ENCODE peak calls at places on chromosomes 2 and 18, in eight cellular contexts. L is A549, T is upper lobe of right lung, X is pancreas, Z is heart right ventricle, U is dorsolateral prefrontal cortex, A is prostate gland, N is A673. S is an unnamed sample.

GRCh38 chr2:118095610-118096009 is 7.3 kb downstream of the INSIG2 start:
- DNase-seq in L (no peak), T (no peak), X (no peak), Z (no peak), U (no peak), A (no peak), N (no peak), S (no peak)

GRCh38 chr2:144707927-144708326 is 188.0 kb upstream of the ZEB2 start:
- DNase-seq in L (no peak), T (no peak), X (no peak), Z (no peak), U (no peak), A (no peak), N (no peak), S (no peak)

GRCh38 chr2:217966399-217967068 is 36.3 kb downstream of the TNS1 start:
- DNase-seq in L (no peak), T (peak), X (peak), Z (no peak), U (no peak), A (no peak), N (no peak), S (no peak)

GRCh38 chr2:220157312-220157711 is 529.9 kb downstream of the SLC4A3 start:
- DNase-seq in L (no peak), T (no peak), X (no peak), Z (no peak), U (no peak), A (no peak), N (no peak), S (no peak)

GRCh38 chr2:134792147-134792546 is 46.3 kb upstream of the ACMSD start:
- DNase-seq in L (no peak), T (no peak), X (no peak), Z (no peak), U (no peak), A (no peak), N (no peak), S (no peak)

GRCh38 chr2:88638743-88639142 is 11.5 kb upstream of the EIF2AK3 start:
- DNase-seq in L (no peak), T (no peak), X (no peak), Z (no peak), U (no peak), A (no peak), N (peak), S (no peak)

GRCh38 chr2:119157850-119158511 is 570 bp downstream of the C1QL2 start:
- DNase-seq in L (no peak), T (no peak), X (no peak), Z (no peak), U (no peak), A (no peak), N (no peak), S (no peak)

GRCh38 chr2:235394278-235394828 is 99.5 kb upstream of the AGAP1 start:
- DNase-seq in L (peak), T (no peak), X (no peak), Z (no peak), U (no peak), A (no peak), N (no peak), S (peak)

GRCh38 chr2:216596986-216597509 is 36.2 kb upstream of the IGFBP2 start:
- DNase-seq in L (no peak), T (no peak), X (no peak), Z (no peak), U (no peak), A (no peak), N (peak), S (no peak)

GRCh38 chr2:217223222-217223930 is 363.5 kb upstream of the TNP1 start:
- DNase-seq in L (no peak), T (no peak), X (no peak), Z (peak), U (no peak), A (no peak), N (peak), S (peak)

GRCh38 chr2:229728360-229728759 is 14.0 kb upstream of the DNER start:
- DNase-seq in L (no peak), T (no peak), X (no peak), Z (no peak), U (no peak), A (no peak), N (no peak), S (no peak)

GRCh38 chr2:223549215-223549614 is 52.9 kb downstream of the SCG2 start:
- DNase-seq in L (peak), T (no peak), X (no peak), Z (no peak), U (no peak), A (no peak), N (peak), S (peak)

GRCh38 chr2:223465793-223466192 is 136.4 kb downstream of the SCG2 start:
- DNase-seq in L (peak), T (peak), X (no peak), Z (peak), U (no peak), A (peak), N (peak), S (peak)

GRCh38 chr2:143903172-143903856 is 616.6 kb downstream of the ZEB2 start:
- DNase-seq in L (no peak), T (no peak), X (no peak), Z (no peak), U (no peak), A (no peak), N (no peak), S (no peak)

GRCh38 chr2:70999362-70999761 is 4.7 kb upstream of the TEX261 start:
- DNase-seq in L (no peak), T (peak), X (no peak), Z (no peak), U (no peak), A (no peak), N (no peak), S (no peak)

GRCh38 chr2:64913357-64913869 is 75.8 kb upstream of the SLC1A4 start:
- DNase-seq in L (no peak), T (no peak), X (no peak), Z (no peak), U (no peak), A (no peak), N (no peak), S (no peak)

GRCh38 chr2:880201-880970 is 70.3 kb upstream of the SNTG2 start:
- DNase-seq in L (no peak), T (no peak), X (no peak), Z (no peak), U (no peak), A (no peak), N (no peak), S (no peak)

GRCh38 chr2:181959508-181959907 is 26.1 kb upstream of the PPP1R1C start:
- DNase-seq in L (no peak), T (no peak), X (no peak), Z (no peak), U (no peak), A (no peak), N (no peak), S (no peak)

GRCh38 chr2:57862153-57862552 is 184.5 kb upstream of the VRK2 start:
- DNase-seq in L (peak), T (no peak), X (no peak), Z (no peak), U (no peak), A (no peak), N (no peak), S (no peak)

DNA sequence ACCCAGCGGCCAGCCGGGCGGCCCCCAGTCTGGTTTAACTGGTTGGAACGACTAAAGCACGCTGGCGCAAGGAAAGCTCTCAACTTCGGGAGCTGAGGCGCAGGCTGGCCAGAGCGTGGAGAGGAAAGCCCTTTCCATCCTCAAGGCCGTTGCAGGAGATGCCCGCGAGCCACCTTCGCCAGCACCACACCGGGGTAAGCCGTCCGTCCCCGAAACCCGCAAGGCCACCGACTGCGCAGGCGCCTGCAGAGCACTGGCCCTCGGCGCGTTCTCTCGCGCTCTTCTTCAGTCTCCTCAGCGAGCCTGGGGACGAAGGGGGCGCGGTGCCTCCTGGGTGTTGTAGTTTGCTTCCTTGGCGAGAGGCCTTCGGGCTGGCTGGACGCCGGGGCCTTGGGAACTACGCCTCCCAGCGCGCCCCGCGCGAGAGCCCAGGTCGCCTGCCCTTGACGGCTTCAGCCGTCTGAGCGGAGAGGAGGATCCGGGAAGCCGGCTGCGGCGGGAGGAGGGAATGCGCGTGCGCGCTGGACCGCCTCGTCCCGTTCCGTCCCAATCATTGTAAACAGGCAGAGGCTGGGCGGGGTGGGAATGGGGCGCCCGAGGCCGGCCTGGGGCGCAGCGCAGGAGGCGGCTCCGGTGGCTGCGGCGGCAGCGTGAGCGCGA is at the start of gene RALBP1:
- DNase-seq in L (peak), T (peak), X (peak), Z (peak), U (peak), A (peak), N (peak), S (peak)
- TF ChIP-seq CTCF in L (peak), T (no peak), X (no peak), Z (no peak), U (no peak), A (peak), N (peak), S (no peak)

DNA sequence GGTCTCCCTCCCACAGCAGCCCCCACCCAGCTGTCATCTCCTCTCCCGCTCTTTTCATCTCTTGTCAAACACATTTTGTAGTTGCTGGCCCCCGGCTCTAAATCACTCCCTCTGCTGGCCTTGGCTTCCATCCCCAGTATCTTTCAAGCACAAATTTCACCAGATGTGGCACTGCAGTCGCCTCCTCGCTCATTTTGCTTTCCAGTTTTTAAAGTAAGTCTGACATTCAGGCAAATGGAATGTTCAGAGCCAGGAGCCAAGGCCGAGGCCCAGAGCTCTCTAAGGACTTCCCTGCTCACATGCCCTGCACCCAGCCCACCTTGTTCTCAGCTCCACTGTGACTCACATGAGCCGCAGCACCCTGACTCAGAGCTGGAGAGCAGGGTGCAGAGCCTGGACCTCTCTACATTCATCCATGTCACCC is 158.4 kb downstream of the GALNT14 start:
- DNase-seq in L (peak), T (no peak), X (no peak), Z (peak), U (no peak), A (peak), N (no peak), S (peak)
- TF ChIP-seq CTCF in L (peak), T (no peak), X (no peak), Z (peak), U (no peak), A (no peak), N (peak), S (peak)

GRCh38 chr2:84858123-84858522 is 22.8 kb downstream of the TRABD2A start:
- DNase-seq in L (no peak), T (no peak), X (no peak), Z (no peak), U (no peak), A (no peak), N (no peak), S (no peak)
- TF ChIP-seq CTCF in L (no peak), T (no peak), X (no peak), Z (peak), U (no peak), A (no peak), N (peak), S (peak)

DNA sequence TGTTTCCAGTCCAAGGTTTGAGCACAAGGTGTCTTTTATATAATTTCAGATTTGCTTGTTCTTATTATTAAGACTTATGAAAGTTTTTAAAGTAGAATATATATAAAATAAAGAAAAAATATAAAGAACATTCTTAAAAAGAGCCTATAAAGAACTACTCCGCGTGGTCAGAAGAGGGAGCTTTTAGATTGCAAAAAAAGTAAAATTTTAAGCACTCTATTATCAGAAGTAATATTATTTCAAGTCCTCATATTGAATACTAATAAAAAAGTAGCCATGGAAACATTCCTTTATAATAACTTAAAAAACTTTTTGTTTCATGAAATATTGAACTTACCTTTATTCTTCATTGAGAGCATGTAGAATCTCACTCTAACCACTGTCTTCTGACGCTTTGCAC is 51.4 kb downstream of the LINC00305 start:
- DNase-seq in L (no peak), T (no peak), X (no peak), Z (no peak), U (no peak), A (no peak), N (peak), S (no peak)
- TF ChIP-seq CTCF in L (no peak), T (peak), X (no peak), Z (peak), U (peak), A (no peak), N (peak), S (no peak)

GRCh38 chr18:31513189-31513907 is 15.4 kb downstream of the DSG2 start:
- DNase-seq in L (peak), T (no peak), X (no peak), Z (no peak), U (no peak), A (no peak), N (no peak), S (peak)
- TF ChIP-seq CTCF in L (no peak), T (no peak), X (no peak), Z (no peak), U (no peak), A (no peak), N (no peak), S (no peak)

GRCh38 chr2:31660165-31660564 is 79.4 kb upstream of the SRD5A2 start:
- DNase-seq in L (no peak), T (no peak), X (no peak), Z (no peak), U (no peak), A (no peak), N (no peak), S (no peak)
- TF ChIP-seq CTCF in L (no peak), T (no peak), X (no peak), Z (no peak), U (no peak), A (no peak), N (no peak), S (no peak)

GRCh38 chr2:113203901-113204519 is 30.2 kb downstream of the PSD4 start:
- DNase-seq in L (peak), T (peak), X (peak), Z (peak), U (peak), A (peak), N (peak), S (peak)

GRCh38 chr2:113200736-113201490 is 27.1 kb downstream of the PSD4 start:
- DNase-seq in L (no peak), T (peak), X (peak), Z (no peak), U (peak), A (no peak), N (no peak), S (no peak)

GRCh38 chr2:113201496-113202304 is 27.9 kb downstream of the PSD4 start:
- DNase-seq in L (no peak), T (peak), X (no peak), Z (no peak), U (peak), A (no peak), N (no peak), S (no peak)

GRCh38 chr2:113203217-113203530 is 29.4 kb downstream of the PSD4 start:
- DNase-seq in L (no peak), T (no peak), X (no peak), Z (no peak), U (no peak), A (no peak), N (no peak), S (no peak)

GRCh38 chr2:113202305-113203216 is 28.8 kb downstream of the PSD4 start:
- DNase-seq in L (no peak), T (peak), X (peak), Z (no peak), U (peak), A (no peak), N (peak), S (no peak)
- TF ChIP-seq CTCF in L (no peak), T (no peak), X (no peak), Z (no peak), U (no peak), A (no peak), N (peak), S (no peak)

GRCh38 chr2:99698896-99699295 is 209.1 kb upstream of the REV1 start:
- DNase-seq in L (no peak), T (no peak), X (no peak), Z (no peak), U (no peak), A (no peak), N (no peak), S (no peak)
- TF ChIP-seq CTCF in L (no peak), T (no peak), X (no peak), Z (no peak), U (no peak), A (no peak), N (no peak), S (no peak)